ENCODE peak calls at places on chromosomes 6 and 20, in four cellular contexts. One of them, this sample, is unnamed.

GRCh38 chr6:130026859-130027258 is 8.5 kb downstream of the L3MBTL3 start:
- DNase-seq in WTC11: no peak
- DNase-seq in HepG2: no peak
- DNase-seq in K562: no peak
- DNase-seq in this sample: no peak

GRCh38 chr20:17667445-17667844 is 14.6 kb downstream of the RRBP1 start:
- DNase-seq in HepG2: no peak
- DNase-seq in WTC11: no peak
- DNase-seq in K562: no peak
- DNase-seq in this sample: no peak

GRCh38 chr6:42099340-42100028 is 42.9 kb downstream of the C6orf132 start:
- DNase-seq in WTC11: no peak
- DNase-seq in HepG2: peak; percentile 39
- DNase-seq in K562: peak; percentile 44
- DNase-seq in this sample: no peak

GRCh38 chr20:47343007-47343472 is 13.5 kb downstream of the ZMYND8 start:
- DNase-seq in HepG2: no peak
- DNase-seq in WTC11: no peak
- DNase-seq in K562: no peak
- DNase-seq in this sample: no peak

GRCh38 chr20:44761423-44761822 is 15.8 kb downstream of the KCNK15 start:
- DNase-seq in WTC11: no peak
- DNase-seq in HepG2: no peak
- DNase-seq in K562: no peak
- DNase-seq in this sample: no peak

GRCh38 chr6:22447862-22448261 is 121.5 kb upstream of the HDGFL1 start:
- DNase-seq in HepG2: no peak
- DNase-seq in K562: no peak
- DNase-seq in WTC11: no peak
- DNase-seq in this sample: no peak

GRCh38 chr6:166145751-166146150 is 21.9 kb downstream of the TBXT start:
- DNase-seq in HepG2: no peak
- DNase-seq in K562: no peak
- DNase-seq in WTC11: no peak
- DNase-seq in this sample: no peak

GRCh38 chr6:3306848-3307247 is 48.1 kb downstream of the PSMG4 start:
- DNase-seq in HepG2: no peak
- DNase-seq in K562: no peak
- DNase-seq in WTC11: peak; percentile 2
- DNase-seq in this sample: no peak

GRCh38 chr20:57502331-57502700 is 22.6 kb downstream of the CTCFL start:
- DNase-seq in WTC11: no peak
- DNase-seq in HepG2: no peak
- DNase-seq in K562: no peak
- DNase-seq in this sample: no peak

GRCh38 chr6:64411226-64411625 is 775.6 kb downstream of the PHF3 start:
- DNase-seq in HepG2: no peak
- DNase-seq in WTC11: no peak
- DNase-seq in K562: no peak
- DNase-seq in this sample: no peak
- TF ChIP-seq ESRRA in HepG2: no peak
- TF ChIP-seq ESRRA in WTC11: no peak
- TF ChIP-seq ESRRA in K562: no peak
- TF ChIP-seq ESRRA in this sample: no peak

DNA sequence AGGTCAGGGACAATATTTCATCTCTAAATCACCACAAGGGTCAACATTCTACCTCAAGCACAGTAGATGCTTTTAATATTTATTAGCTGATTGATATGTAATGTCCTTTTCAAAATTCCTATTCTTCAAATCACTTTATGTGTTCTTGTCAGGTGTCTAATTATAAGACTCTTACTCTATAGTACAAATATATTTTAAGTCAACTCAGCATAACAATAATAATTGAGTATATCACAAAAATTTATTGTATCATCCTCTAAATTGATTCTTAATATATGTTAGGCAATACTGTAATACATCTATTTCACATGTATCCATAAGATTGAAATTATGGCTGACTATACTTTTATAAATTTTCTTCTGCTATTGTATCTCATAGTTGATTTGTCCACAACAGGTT is 423.9 kb downstream of the PKHD1 start:
- DNase-seq in WTC11: no peak
- DNase-seq in HepG2: no peak
- DNase-seq in K562: no peak
- DNase-seq in this sample: no peak
- TF ChIP-seq ETV6 in WTC11: no peak
- TF ChIP-seq ETV6 in HepG2: no peak
- TF ChIP-seq ETV6 in K562: no peak
- TF ChIP-seq ETV6 in this sample: no peak

GRCh38 chr6:118751072-118751471 is 99.7 kb upstream of the CEP85L start:
- DNase-seq in HepG2: peak; percentile 17
- DNase-seq in WTC11: no peak
- DNase-seq in K562: no peak
- DNase-seq in this sample: no peak
- TF ChIP-seq ESRRA in HepG2: no peak
- TF ChIP-seq ESRRA in WTC11: no peak
- TF ChIP-seq ESRRA in K562: no peak
- TF ChIP-seq ESRRA in this sample: no peak

DNA sequence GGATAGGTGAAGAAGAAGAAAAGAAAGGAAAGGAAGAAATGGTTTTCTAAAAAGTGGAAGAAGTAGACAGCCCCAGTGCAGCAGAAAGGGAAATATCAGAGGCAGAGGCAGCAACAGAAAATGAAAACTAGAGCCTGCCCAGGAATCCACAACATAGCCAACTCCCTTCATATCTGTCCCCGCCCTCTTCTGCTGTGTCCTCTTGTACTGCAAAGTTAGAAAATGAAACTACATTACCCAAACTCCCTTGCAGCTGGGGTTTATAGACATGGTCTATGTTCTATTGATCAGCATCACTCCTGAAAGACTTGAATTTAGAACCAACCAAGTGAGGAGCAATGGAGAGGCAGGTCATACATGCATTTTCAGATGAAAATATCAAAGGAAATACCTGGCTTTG is 200.5 kb upstream of the PHACTR1 start:
- DNase-seq in K562: no peak
- DNase-seq in WTC11: no peak
- DNase-seq in HepG2: no peak
- DNase-seq in this sample: no peak
- TF ChIP-seq ETV6 in K562: no peak
- TF ChIP-seq ETV6 in WTC11: no peak
- TF ChIP-seq ETV6 in HepG2: no peak
- TF ChIP-seq ETV6 in this sample: no peak

GRCh38 chr20:3250091-3250504 is 11.1 kb upstream of the SLC4A11 start:
- DNase-seq in HepG2: peak; percentile 88
- DNase-seq in WTC11: peak; percentile 87
- DNase-seq in K562: peak; percentile 56
- DNase-seq in this sample: no peak

GRCh38 chr20:3246682-3247081 is 7.7 kb upstream of the SLC4A11 start:
- DNase-seq in K562: no peak
- DNase-seq in WTC11: no peak
- DNase-seq in HepG2: no peak
- DNase-seq in this sample: no peak

GRCh38 chr20:3247638-3248037 is 8.6 kb upstream of the SLC4A11 start:
- DNase-seq in HepG2: no peak
- DNase-seq in K562: no peak
- DNase-seq in WTC11: no peak
- DNase-seq in this sample: no peak

GRCh38 chr20:3248993-3249347 is 10.0 kb upstream of the SLC4A11 start:
- DNase-seq in HepG2: no peak
- DNase-seq in WTC11: no peak
- DNase-seq in K562: no peak
- DNase-seq in this sample: no peak

DNA sequence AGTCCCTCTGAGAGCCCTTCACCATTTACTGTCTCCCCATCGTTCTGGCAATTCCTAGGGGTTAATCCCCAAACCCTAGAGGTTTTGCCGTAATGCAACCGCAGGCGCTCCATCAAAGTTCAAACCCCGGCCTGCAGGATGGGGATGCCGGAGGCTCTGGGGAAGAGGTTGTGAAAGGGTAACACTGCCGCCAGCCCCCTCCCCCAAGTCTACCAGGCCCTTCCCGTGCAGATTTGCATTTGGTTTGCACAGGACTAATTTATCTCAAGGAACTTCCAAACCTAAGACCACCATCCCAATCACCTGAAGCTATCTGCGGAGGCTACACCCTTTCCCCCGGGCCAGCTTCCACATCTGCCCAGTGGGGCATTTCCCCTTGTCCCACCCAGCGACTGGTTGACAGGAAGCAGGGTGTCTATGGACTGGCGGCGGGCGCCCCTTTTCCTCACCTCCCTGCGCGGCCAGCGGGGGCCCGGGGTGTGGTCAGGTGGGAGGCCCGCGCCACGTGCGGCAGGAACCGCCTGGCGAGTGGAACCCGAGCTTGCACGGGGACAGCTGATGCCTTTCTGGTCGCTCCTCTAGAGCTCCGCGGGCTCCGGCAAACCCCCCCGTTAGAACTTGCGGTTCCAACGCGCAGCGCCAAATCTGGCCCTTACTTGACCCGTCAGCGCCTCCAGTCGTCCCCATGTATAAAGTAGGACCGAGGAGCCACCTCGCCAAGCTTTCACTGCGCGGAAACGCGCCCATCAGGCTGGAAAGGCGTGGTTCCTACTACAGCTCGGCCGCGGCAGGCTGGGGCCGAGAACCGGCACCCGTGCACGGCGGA is 9.4 kb upstream of the SLC4A11 start:
- DNase-seq in K562: peak; percentile 42
- DNase-seq in HepG2: no peak
- DNase-seq in WTC11: peak; percentile 72
- DNase-seq in this sample: no peak
- TF ChIP-seq ESRRA in K562: no peak
- TF ChIP-seq ESRRA in HepG2: no peak
- TF ChIP-seq ESRRA in WTC11: peak; percentile 28
- TF ChIP-seq ESRRA in this sample: no peak

GRCh38 chr20:59731371-59731770 is 127.0 kb downstream of the PHACTR3 start:
- DNase-seq in HepG2: no peak
- DNase-seq in K562: no peak
- DNase-seq in WTC11: no peak
- DNase-seq in this sample: no peak
- TF ChIP-seq ETV6 in HepG2: no peak
- TF ChIP-seq ETV6 in K562: no peak
- TF ChIP-seq ETV6 in WTC11: no peak
- TF ChIP-seq ETV6 in this sample: no peak

This sample was measured in GM12878.